ENCODE peak calls at places on chromosome 17, in six cellular contexts. A is left ventricle myocardium inferior, X is fibroblast of pulmonary artery, V is HFFc6, S is foreskin keratinocyte, F is mucosa of descending colon. Y is an unnamed sample.

GRCh38 chr17:40433551-40434384 is 9.5 kb upstream of the IGFBP4 start:
- DNase-seq in V (no peak), S (no peak), A (no peak), X (peak), F (no peak), Y (no peak)

GRCh38 chr17:47741109-47741792 is 8.2 kb downstream of the TBX21 start:
- DNase-seq in A (no peak), F (no peak), S (no peak), X (no peak), V (no peak), Y (no peak)

GRCh38 chr17:50347087-50347893 is 1.4 kb downstream of the XYLT2 start:
- DNase-seq in V (no peak), A (no peak), F (no peak), S (no peak), X (no peak), Y (peak)

GRCh38 chr17:7292729-7293128 is 1.7 kb downstream of the YBX2 start:
- DNase-seq in S (no peak), F (no peak), V (no peak), X (no peak), A (no peak), Y (peak)

GRCh38 chr17:44887971-44888955 is 11.0 kb downstream of the EFTUD2 start:
- DNase-seq in V (no peak), A (no peak), S (no peak), X (no peak), F (no peak), Y (no peak)

GRCh38 chr17:234163-235047 is 53.0 kb upstream of the DOC2B start:
- DNase-seq in V (no peak), X (no peak), S (no peak), F (peak), A (peak), Y (no peak)

GRCh38 chr17:20063665-20064648 is 54.8 kb downstream of the SPECC1 start:
- DNase-seq in X (peak), F (peak), A (peak), V (peak), S (peak), Y (no peak)

GRCh38 chr17:30824002-30824355 is 513 bp downstream of the CRLF3 start:
- DNase-seq in A (no peak), X (peak), S (no peak), V (no peak), F (no peak), Y (peak)

GRCh38 chr17:22441776-22442175 is 749.5 kb downstream of the KCNJ18 start:
- DNase-seq in F (no peak), V (no peak), X (no peak), A (no peak), S (no peak), Y (no peak)

GRCh38 chr17:7849185-7850117 is 5.4 kb upstream of the TMEM88 start:
- DNase-seq in A (no peak), S (no peak), V (no peak), F (peak), X (no peak), Y (no peak)

GRCh38 chr17:77724876-77725615 is 233.5 kb upstream of the TNRC6C start:
- DNase-seq in A (no peak), F (no peak), S (no peak), V (no peak), X (no peak), Y (peak)

GRCh38 chr17:78337244-78338109 is 22.4 kb downstream of the SOCS3 start:
- DNase-seq in F (peak), V (peak), A (no peak), S (no peak), X (peak), Y (peak)

GRCh38 chr17:36647598-36647997 is 46.2 kb downstream of the MRM1 start:
- DNase-seq in V (no peak), X (no peak), F (no peak), A (no peak), S (no peak), Y (no peak)

GRCh38 chr17:39658760-39659159 is 6.4 kb upstream of the TCAP start:
- DNase-seq in V (no peak), X (no peak), S (no peak), A (no peak), F (no peak), Y (no peak)

GRCh38 chr17:32998111-32998892 is 6.7 kb downstream of the SPACA3 start:
- DNase-seq in A (peak), F (peak), V (peak), X (peak), S (no peak), Y (peak)

GRCh38 chr17:71959129-71959528 is 161.7 kb upstream of the SOX9 start:
- DNase-seq in X (peak), S (no peak), V (no peak), F (no peak), A (no peak), Y (peak)

GRCh38 chr17:66183529-66183928 is 8.4 kb downstream of the CEP112 start:
- DNase-seq in F (no peak), X (no peak), S (no peak), V (no peak), A (no peak), Y (no peak)

GRCh38 chr17:5299383-5299782 is 17.3 kb downstream of the RABEP1 start:
- DNase-seq in S (no peak), V (no peak), F (no peak), A (no peak), X (no peak), Y (no peak)

GRCh38 chr17:54900457-54901229 is at the start of gene TOM1L1:
- DNase-seq in F (peak), A (peak), X (peak), S (peak), V (peak), Y (peak)

GRCh38 chr17:6304894-6305612 is 129.9 kb downstream of the AIPL1 start:
- DNase-seq in X (no peak), V (no peak), S (no peak), A (no peak), F (no peak), Y (no peak)

GRCh38 chr17:8563024-8563776 is 67.3 kb downstream of the MYH10 start:
- DNase-seq in F (no peak), S (no peak), A (no peak), V (no peak), X (no peak), Y (no peak)

GRCh38 chr17:60968266-60968665 is 290.6 kb downstream of the BCAS3 start:
- DNase-seq in A (no peak), V (no peak), S (no peak), X (no peak), F (no peak), Y (no peak)

GRCh38 chr17:35460354-35460851 is 11.8 kb upstream of the SLFN13 start:
- DNase-seq in A (peak), V (no peak), X (no peak), S (no peak), F (peak), Y (peak)

GRCh38 chr17:45640141-45640850 is 143.8 kb upstream of the CRHR1 start:
- DNase-seq in V (peak), A (peak), F (no peak), X (peak), S (peak), Y (peak)

GRCh38 chr17:82112866-82113390 is 14.9 kb upstream of the FASN start:
- DNase-seq in X (no peak), S (no peak), V (no peak), A (no peak), F (no peak), Y (no peak)

GRCh38 chr17:62696256-62696655 is 68.8 kb downstream of the MRC2 start:
- DNase-seq in A (no peak), F (no peak), X (no peak), S (no peak), V (peak), Y (no peak)

GRCh38 chr17:36849871-36850348 is 87.4 kb upstream of the LHX1 start:
- DNase-seq in X (peak), V (peak), F (no peak), A (no peak), S (peak), Y (peak)

GRCh38 chr17:31490019-31490383 is 98.5 kb downstream of the RAB11FIP4 start:
- DNase-seq in S (no peak), V (no peak), A (no peak), X (no peak), F (no peak), Y (no peak)

GRCh38 chr17:7842950-7843535 is 9.0 kb downstream of the KDM6B start:
- DNase-seq in X (peak), S (no peak), A (peak), F (peak), V (peak), Y (no peak)

GRCh38 chr17:35170968-35171771 is 23.0 kb downstream of the SLC35G3 start:
- DNase-seq in V (peak), A (no peak), F (no peak), S (no peak), X (no peak), Y (peak)

GRCh38 chr17:72409405-72410002 is 288.7 kb downstream of the SOX9 start:
- DNase-seq in V (no peak), F (no peak), A (no peak), S (no peak), X (no peak), Y (no peak)

GRCh38 chr17:80981062-80981902 is 10.4 kb upstream of the CHMP6 start:
- DNase-seq in X (no peak), F (peak), V (no peak), S (no peak), A (no peak), Y (peak)

GRCh38 chr17:77772461-77772897 is 186.0 kb upstream of the TNRC6C start:
- DNase-seq in X (peak), F (peak), S (no peak), A (peak), V (no peak), Y (peak)

GRCh38 chr17:6674586-6674985 is 23.0 kb downstream of the C17orf100 start:
- DNase-seq in V (no peak), F (no peak), S (no peak), A (no peak), X (no peak), Y (no peak)

GRCh38 chr17:4318186-4318585 is 48.3 kb downstream of the UBE2G1 start:
- DNase-seq in A (no peak), X (no peak), F (no peak), V (no peak), S (no peak), Y (no peak)

GRCh38 chr17:67531291-67531690 is 154.2 kb downstream of the PITPNC1 start:
- DNase-seq in V (no peak), S (no peak), X (peak), F (no peak), A (peak), Y (peak)

GRCh38 chr17:73384926-73385325 is 73.1 kb upstream of the CDC42EP4 start:
- DNase-seq in S (no peak), V (no peak), A (no peak), X (no peak), F (no peak), Y (no peak)

GRCh38 chr17:77999413-78000173 is 41.1 kb downstream of the TNRC6C start:
- DNase-seq in A (no peak), X (peak), F (no peak), S (no peak), V (peak), Y (no peak)

GRCh38 chr17:10843806-10844205 is 5.9 kb upstream of the PIRT start:
- DNase-seq in V (no peak), A (no peak), F (no peak), S (no peak), X (peak), Y (no peak)

GRCh38 chr17:10842658-10843057 is 4.8 kb upstream of the PIRT start:
- DNase-seq in V (no peak), F (no peak), X (no peak), A (no peak), S (no peak), Y (no peak)

GRCh38 chr17:10844667-10845387 is 6.9 kb upstream of the PIRT start:
- DNase-seq in A (peak), V (peak), F (peak), X (peak), S (peak), Y (peak)

GRCh38 chr17:10845388-10845751 is 7.5 kb upstream of the PIRT start:
- DNase-seq in V (no peak), X (no peak), F (no peak), A (no peak), S (no peak), Y (no peak)
- TF ChIP-seq CTCF in V (no peak), X (no peak), F (no peak), A (no peak), S (no peak), Y (no peak)

DNA sequence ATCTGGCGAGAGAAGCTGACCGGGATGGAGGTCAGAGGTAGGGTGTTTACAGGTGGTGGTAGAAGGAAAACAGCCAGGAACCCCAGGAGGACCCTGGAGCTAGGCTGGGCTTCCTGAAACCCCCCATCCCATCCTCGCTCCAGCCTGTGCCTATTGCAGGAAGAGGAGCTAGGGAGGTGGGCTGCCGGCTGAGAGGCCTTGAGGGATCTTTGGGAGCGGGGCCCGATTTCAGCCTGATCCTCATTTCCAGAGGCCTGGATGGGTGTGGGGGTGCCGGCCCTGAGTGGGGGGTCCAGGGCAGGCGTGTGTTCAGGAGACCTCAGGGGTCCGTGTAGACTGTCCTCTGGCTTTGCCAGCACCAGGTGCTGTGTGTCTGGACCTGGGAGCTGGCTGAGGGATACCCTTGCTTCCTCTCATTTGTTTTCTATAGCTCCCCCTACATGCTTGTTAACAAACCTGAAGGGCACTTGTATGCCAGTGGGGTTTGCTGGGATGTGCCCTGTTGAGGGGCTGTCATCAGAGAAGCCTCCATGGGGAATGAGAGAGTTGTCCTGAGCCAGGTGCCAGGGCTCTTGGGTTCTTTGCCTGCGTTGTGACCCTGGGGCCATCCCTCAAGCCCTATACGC is 18.9 kb upstream of the RAP1GAP2 start:
- DNase-seq in S (no peak), A (no peak), F (no peak), X (no peak), V (no peak), Y (no peak)
- TF ChIP-seq CTCF in S (peak), A (no peak), F (no peak), X (no peak), V (no peak), Y (no peak)

GRCh38 chr17:18002171-18002570 is 29.5 kb downstream of the DRC3 start:
- DNase-seq in V (no peak), X (no peak), S (no peak), F (no peak), A (no peak), Y (no peak)

GRCh38 chr17:18004345-18004744 is 31.7 kb downstream of the DRC3 start:
- DNase-seq in V (no peak), A (no peak), X (no peak), F (no peak), S (no peak), Y (no peak)

GRCh38 chr17:18005496-18005895 is 32.8 kb downstream of the DRC3 start:
- DNase-seq in F (no peak), V (no peak), S (no peak), A (no peak), X (no peak), Y (no peak)

GRCh38 chr17:18006495-18007239 is 32.3 kb downstream of the ATPAF2 start:
- DNase-seq in V (no peak), S (no peak), X (no peak), F (no peak), A (no peak), Y (no peak)

GRCh38 chr17:18004901-18005305 is 32.2 kb downstream of the DRC3 start:
- DNase-seq in S (no peak), F (no peak), A (no peak), V (no peak), X (no peak), Y (no peak)
- TF ChIP-seq CTCF in S (peak), F (no peak), A (peak), V (peak), X (peak), Y (no peak)

DNA sequence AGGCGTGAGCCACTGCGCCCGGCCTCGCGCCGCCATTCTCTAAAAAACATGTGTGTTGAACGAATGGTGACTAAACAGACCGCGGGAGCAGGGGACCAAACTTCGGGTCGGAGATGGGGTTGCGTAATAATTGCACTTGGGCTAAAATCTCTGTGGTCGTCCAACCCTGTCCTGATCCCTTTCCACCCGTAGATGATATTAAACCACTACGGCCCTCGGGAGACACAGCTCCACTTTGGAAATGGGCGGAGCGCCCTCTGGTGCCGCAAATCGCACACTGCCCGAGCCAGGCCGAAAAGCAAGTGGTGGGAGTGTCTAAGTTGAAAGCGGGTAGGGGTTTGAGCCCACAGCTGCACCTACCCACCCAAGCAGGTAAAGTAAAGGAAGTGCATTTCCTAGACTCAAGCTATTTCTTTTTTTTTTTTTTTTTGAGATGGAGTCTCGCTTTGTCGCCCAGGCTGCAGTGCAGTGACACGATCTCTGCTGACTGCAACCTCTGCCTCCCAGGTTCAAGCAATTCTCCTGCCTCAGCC is 17.0 kb downstream of the CAVIN1 start:
- DNase-seq in X (peak), F (peak), V (peak), A (peak), S (no peak), Y (peak)
- TF ChIP-seq CTCF in X (peak), F (peak), V (peak), A (peak), S (peak), Y (peak)